ENCODE peak calls at places on chromosome 15, in ten cellular contexts. V, E, Y, I, J, B, U, G, D and R are unnamed samples. For H3K36me3, the result is how much of the 10 kb centered on the place peaks cover.

GRCh38 chr15:76183906-76184639 is 124.3 kb downstream of the TMEM266 start:
- DNase-seq in E (no peak), U (no peak), B (no peak), G (no peak), V (no peak), Y (no peak), J (no peak), D (no peak), I (no peak), R (no peak)

GRCh38 chr15:79769081-79769481 is 127.7 kb downstream of the MTHFS start:
- DNase-seq in J (no peak), Y (no peak), B (peak), U (no peak), V (no peak), E (no peak), D (no peak), I (no peak), G (no peak), R (peak)

GRCh38 chr15:76147906-76148553 is 88.2 kb downstream of the TMEM266 start:
- DNase-seq in B (peak), I (peak), G (peak), D (no peak), E (no peak), V (peak), J (peak), U (peak), Y (peak), R (no peak)

GRCh38 chr15:52557242-52557641 is 11.6 kb downstream of the ARPP19 start:
- DNase-seq in U (no peak), J (no peak), D (no peak), I (no peak), G (no peak), V (no peak), Y (no peak), B (no peak), E (no peak), R (no peak)

GRCh38 chr15:31486506-31486905 is 159.9 kb downstream of the KLF13 start:
- DNase-seq in V (peak), D (no peak), B (no peak), U (no peak), Y (no peak), E (no peak), J (no peak), G (no peak), I (no peak), R (no peak)

GRCh38 chr15:68755731-68756130 is 65.0 kb downstream of the ANP32A start:
- DNase-seq in B (no peak), Y (no peak), D (no peak), G (no peak), U (no peak), I (no peak), E (no peak), V (no peak), J (no peak), R (no peak)

GRCh38 chr15:34796847-34797246 is 1.5 kb upstream of the ACTC1 start:
- DNase-seq in V (no peak), B (peak), D (no peak), J (no peak), I (no peak), E (no peak), G (no peak), Y (no peak), U (no peak), R (no peak)

GRCh38 chr15:79365765-79366164 is 54.9 kb downstream of the TMED3 start:
- DNase-seq in D (no peak), I (no peak), V (no peak), G (no peak), U (no peak), J (no peak), Y (no peak), B (no peak), E (no peak), R (no peak)

GRCh38 chr15:93800805-93801204 is 430.6 kb upstream of the MCTP2 start:
- DNase-seq in V (no peak), U (no peak), B (no peak), D (no peak), G (no peak), J (no peak), I (no peak), E (no peak), Y (no peak), R (no peak)

GRCh38 chr15:89822951-89823701 is 8.5 kb upstream of the ANPEP start:
- DNase-seq in E (no peak), I (no peak), U (no peak), D (no peak), B (no peak), Y (no peak), G (no peak), J (no peak), V (peak), R (no peak)

GRCh38 chr15:69921626-69922624 is 175.8 kb downstream of the TLE3 start:
- DNase-seq in G (no peak), I (no peak), U (no peak), V (no peak), Y (no peak), D (no peak), B (no peak), E (no peak), J (no peak), R (no peak)

GRCh38 chr15:69919816-69920215 is 177.9 kb downstream of the TLE3 start:
- DNase-seq in V (no peak), U (no peak), I (no peak), J (no peak), Y (no peak), G (no peak), B (peak), D (no peak), E (no peak), R (no peak)

GRCh38 chr15:69924531-69924930 is 173.2 kb downstream of the TLE3 start:
- DNase-seq in Y (no peak), D (no peak), B (no peak), I (no peak), U (no peak), J (no peak), V (no peak), E (no peak), G (no peak), R (no peak)

GRCh38 chr15:69916169-69916785 is 181.4 kb downstream of the TLE3 start:
- DNase-seq in J (no peak), Y (no peak), E (no peak), G (no peak), D (no peak), V (no peak), I (no peak), B (no peak), U (no peak), R (no peak)

DNA sequence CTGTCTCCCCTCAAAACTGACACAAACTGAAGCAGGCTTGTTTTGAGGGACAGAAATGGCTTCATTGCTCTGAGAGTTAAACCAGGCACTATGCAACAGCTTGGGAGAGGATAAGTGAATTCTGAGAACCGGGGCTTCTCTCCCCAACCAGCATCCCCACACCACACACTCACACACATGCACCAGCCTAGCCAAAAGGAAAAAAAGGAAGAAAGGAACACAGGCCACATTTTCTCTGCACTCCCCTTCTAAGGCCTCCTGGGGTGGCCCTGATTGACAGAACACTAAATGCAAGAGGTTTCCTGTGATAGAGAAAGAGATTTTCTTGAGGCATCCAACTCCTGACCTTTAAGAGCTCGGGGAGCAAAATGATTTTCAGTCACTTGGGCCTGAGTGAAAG is 177.5 kb downstream of the TLE3 start:
- DNase-seq in I (no peak), D (no peak), G (no peak), E (no peak), B (no peak), J (no peak), U (no peak), Y (no peak), V (no peak), R (no peak)
- H3K27ac ChIP-seq in I (no peak), D (no peak), G (no peak), E (no peak), B (no peak), J (no peak), U (no peak), Y (no peak), V (no peak), R (no peak)

GRCh38 chr15:82570721-82571519 is 30.7 kb upstream of the RPS17 start:
- DNase-seq in D (no peak), E (no peak), B (no peak), I (no peak), U (no peak), J (no peak), Y (no peak), V (no peak), G (no peak), R (no peak)
- H3K4me3 ChIP-seq in D (peak), E (peak), B (no peak), I (no peak), U (no peak), J (no peak), Y (peak), V (peak), G (no peak), R (no peak)

DNA sequence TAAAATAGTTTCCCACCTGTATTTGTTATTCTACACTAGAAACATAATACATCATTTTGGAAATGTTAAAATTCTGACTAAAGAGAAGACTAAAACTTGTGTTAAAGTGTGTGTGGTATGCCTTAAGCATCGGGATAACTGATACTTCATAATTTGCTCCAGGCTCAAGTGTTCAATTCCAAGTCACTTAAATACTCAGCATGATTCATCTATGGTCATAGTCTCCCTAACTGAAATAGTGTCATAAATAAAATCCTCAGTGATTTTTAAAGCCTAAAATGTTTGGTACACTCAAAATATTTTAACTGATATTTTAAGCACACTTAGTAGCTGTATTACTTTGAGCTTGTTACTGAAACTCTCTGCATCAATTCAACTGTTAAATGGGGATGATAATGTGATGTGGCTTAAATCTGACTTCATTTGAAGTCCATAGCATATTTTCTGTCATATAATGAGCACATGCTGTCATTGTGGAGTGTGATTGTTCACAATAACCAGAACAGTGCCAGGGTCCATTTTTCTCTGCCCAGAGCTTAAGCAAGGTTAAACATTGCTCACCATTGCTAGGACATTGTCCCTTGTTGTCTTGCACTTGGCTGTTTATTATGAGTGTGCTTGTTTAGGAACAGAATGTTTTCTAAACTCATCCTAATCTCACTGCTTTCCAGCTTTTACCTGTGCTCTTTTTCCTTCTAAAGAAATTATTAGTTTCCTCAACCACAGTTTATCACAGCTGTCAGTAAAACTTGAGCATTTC is 122.2 kb downstream of the KLHL25 start:
- DNase-seq in I (no peak), V (no peak), G (no peak), B (no peak), E (no peak), J (no peak), U (no peak), D (no peak), Y (no peak), R (no peak)
- H3K36me3 ChIP-seq in I (under half), V (half or more), G (under half), B (under half), E (under half), J (under half), U (under half), D (half or more), Y (half or more), R (under half)

DNA sequence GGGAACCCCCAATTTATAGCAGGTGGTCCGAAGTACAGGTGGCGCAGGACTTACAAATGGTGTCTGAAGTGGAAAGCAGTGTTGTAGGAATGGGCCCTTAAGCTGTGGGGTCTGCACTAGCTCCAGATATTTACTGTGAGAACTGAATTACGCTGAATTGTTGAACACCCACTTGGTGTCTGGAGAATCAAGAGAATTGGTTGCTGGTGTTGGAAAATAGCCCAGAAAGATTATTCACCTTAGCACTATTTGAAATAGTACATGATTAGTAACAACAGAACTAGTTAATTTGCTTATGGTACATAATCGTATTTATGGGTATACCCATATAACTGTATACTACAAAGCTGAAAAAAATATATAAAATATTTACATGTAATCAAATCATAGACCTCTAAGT is 64.8 kb downstream of the ADAM10 start:
- DNase-seq in U (no peak), G (no peak), V (no peak), B (no peak), E (no peak), I (no peak), J (no peak), Y (no peak), D (no peak), R (no peak)
- H3K27ac ChIP-seq in U (no peak), G (no peak), V (no peak), B (peak), E (no peak), I (no peak), J (no peak), Y (no peak), D (no peak), R (no peak)

GRCh38 chr15:64046347-64047153 is at the start of gene DAPK2:
- DNase-seq in D (peak), G (peak), B (peak), V (peak), U (peak), J (peak), E (peak), Y (peak), I (peak), R (peak)

GRCh38 chr15:64048766-64049165 is 2.5 kb upstream of the DAPK2 start:
- DNase-seq in J (no peak), E (no peak), V (no peak), I (no peak), U (no peak), Y (no peak), G (no peak), B (no peak), D (no peak), R (no peak)

GRCh38 chr15:64045774-64046346 is 425 bp downstream of the DAPK2 start:
- DNase-seq in I (no peak), E (no peak), G (no peak), B (no peak), Y (peak), D (peak), V (peak), U (peak), J (no peak), R (no peak)

GRCh38 chr15:64045106-64045435 is 1.2 kb downstream of the DAPK2 start:
- DNase-seq in E (no peak), D (no peak), Y (no peak), G (no peak), B (no peak), I (no peak), U (no peak), J (no peak), V (no peak), R (no peak)

DNA sequence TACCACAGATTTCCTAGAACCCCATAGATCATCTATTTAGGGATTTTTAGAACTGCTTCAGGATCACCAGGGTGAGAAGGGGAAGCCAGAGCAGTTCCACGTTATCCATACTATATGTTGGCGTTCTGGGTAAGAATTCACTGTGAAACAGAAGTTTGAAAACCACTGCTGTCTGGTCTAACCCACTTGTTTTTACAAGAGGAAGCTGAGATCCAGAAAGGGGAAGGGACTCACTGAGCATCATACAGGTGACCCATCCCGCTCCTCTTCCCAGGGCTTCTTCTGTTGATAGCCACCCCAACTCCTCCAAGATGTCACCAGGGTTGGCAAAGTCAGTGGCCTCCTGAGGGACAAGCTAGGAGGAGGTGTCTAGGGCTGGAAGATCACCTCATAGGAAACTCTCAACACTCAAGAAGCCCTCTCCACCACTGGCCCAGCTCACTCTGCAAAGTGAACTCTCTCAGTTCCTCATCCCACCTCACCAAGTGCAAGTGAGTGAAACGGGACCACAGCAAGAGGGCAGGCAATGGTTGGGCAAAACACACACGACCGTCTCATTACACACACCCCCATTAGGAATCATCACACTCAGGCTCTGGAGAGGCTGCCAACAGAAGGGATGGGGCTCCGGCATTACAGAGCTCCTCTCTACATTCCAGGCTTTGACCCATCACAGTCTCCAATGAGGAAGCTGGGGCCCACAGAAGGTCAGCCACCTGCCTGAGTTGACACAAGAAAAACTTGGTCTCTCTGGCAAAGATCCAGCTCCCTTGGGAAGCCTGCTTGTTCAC is 1.8 kb downstream of the DAPK2 start:
- DNase-seq in E (no peak), G (no peak), D (no peak), U (no peak), V (no peak), J (no peak), Y (peak), B (no peak), I (no peak), R (no peak)
- H3K4me3 ChIP-seq in E (no peak), G (no peak), D (peak), U (no peak), V (peak), J (no peak), Y (no peak), B (no peak), I (no peak), R (no peak)

DNA sequence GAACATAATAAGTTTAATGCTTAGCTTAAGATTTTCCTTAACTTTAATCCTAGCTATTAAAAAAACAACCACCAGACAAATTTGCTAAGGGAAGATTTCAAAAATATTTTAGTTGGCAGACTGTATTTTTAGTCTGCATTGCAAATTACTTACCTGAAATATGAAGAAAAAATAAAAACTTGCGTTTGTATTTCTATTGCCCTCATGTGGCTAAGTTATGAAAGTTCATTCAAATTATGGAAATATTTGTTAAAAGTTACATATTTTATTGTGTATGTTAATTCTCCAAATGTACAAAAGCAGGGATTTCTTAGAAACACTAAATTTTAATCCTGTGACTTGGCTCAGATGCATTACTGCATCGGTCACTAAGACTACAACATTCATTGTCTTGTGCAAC is 15.0 kb downstream of the GTF2A2 start:
- DNase-seq in E (no peak), U (no peak), V (no peak), J (no peak), G (no peak), D (no peak), Y (no peak), B (no peak), I (no peak), R (no peak)
- H3K36me3 ChIP-seq in E (under half), U (under half), V (half or more), J (under half), G (under half), D (half or more), Y (half or more), B (under half), I (under half), R (under half)

GRCh38 chr15:67173786-67174185 is 80.7 kb downstream of the AAGAB start:
- DNase-seq in J (no peak), E (no peak), Y (no peak), B (no peak), V (peak), G (no peak), I (no peak), U (peak), D (no peak), R (no peak)
- H3K27ac ChIP-seq in J (no peak), E (no peak), Y (peak), B (no peak), V (no peak), G (no peak), I (no peak), U (no peak), D (no peak), R (peak)

GRCh38 chr15:39172380-39173281 is 408.2 kb upstream of the THBS1 start:
- DNase-seq in I (no peak), B (peak), D (peak), E (no peak), J (no peak), V (no peak), Y (no peak), U (no peak), G (no peak), R (peak)
- H3K4me3 ChIP-seq in I (no peak), B (no peak), D (peak), E (no peak), J (no peak), V (no peak), Y (no peak), U (no peak), G (no peak), R (peak)

GRCh38 chr15:63638828-63639227 is 41.6 kb downstream of the FBXL22 start:
- DNase-seq in E (no peak), Y (no peak), G (no peak), D (no peak), V (no peak), B (no peak), I (no peak), U (no peak), J (no peak), R (no peak)
- H3K36me3 ChIP-seq in E (half or more), Y (half or more), G (half or more), D (half or more), V (half or more), B (half or more), I (under half), U (under half), J (half or more), R (under half)